ENCODE peak calls at places on chromosomes 4 and X, in six cellular contexts. P, V, G, L, S and X are unnamed samples.

GRCh38 chr4:161540265-161540664 is 623.5 kb downstream of the FSTL5 start:
- DNase-seq in P (no peak), V (no peak), G (peak; percentile 7), L (no peak), S (no peak), X (no peak)

GRCh38 chr4:86685401-86685800 is 91.3 kb downstream of the PTPN13 start:
- DNase-seq in P (no peak), V (no peak), G (no peak), L (no peak), S (no peak), X (no peak)

GRCh38 chr4:33104190-33104773 is 2384.1 kb downstream of the PCDH7 start:
- DNase-seq in P (no peak), V (no peak), G (peak; percentile 2), L (no peak), S (no peak), X (no peak)

GRCh38 chrX:130084651-130085237 is 25.6 kb downstream of the ELF4 start:
- DNase-seq in P (no peak), V (no peak), G (peak; percentile 90), L (no peak), S (no peak), X (no peak)

GRCh38 chr4:6910340-6910959 is 824 bp downstream of the TBC1D14 start:
- DNase-seq in P (no peak), V (no peak), G (no peak), L (no peak), S (peak; percentile 71), X (no peak)

GRCh38 chrX:49037883-49038475 is 5.2 kb downstream of the TFE3 start:
- DNase-seq in P (no peak), V (no peak), G (no peak), L (no peak), S (no peak), X (no peak)

GRCh38 chrX:49186125-49187027 is at the start of gene PRICKLE3:
- DNase-seq in P (peak; percentile 85), V (no peak), G (peak; percentile 87), L (peak; percentile 9), S (peak; percentile 91), X (peak; percentile 76)

GRCh38 chrX:104695593-104695992 is 129.6 kb downstream of the IL1RAPL2 start:
- DNase-seq in P (no peak), V (no peak), G (peak; percentile 8), L (no peak), S (no peak), X (no peak)

DNA sequence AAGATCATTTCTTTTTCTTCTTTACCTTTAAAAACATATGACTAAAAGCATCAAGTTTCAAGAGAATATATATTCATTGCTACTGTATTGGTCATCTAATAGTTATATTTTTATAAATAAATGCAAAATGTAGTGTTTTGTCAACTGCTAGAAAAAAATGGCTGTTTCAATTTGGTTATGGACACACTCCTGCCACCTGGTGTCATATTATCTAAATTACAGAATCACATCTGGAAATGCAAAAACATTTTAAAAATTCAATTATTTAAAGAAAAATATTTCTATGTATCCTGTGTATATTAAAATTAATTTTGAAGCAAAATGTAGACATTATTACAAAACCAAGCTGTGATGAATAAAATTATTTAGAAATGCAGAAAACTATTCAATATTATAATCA is 329.4 kb upstream of the PCDH18 start:
- DNase-seq in P (peak; percentile 25), V (no peak), G (no peak), L (no peak), S (no peak), X (no peak)
- TF ChIP-seq CTCF in P (peak; percentile 49), V (peak; percentile 4), G (peak; percentile 20), L (peak; percentile 46), S (peak; percentile 32), X (peak; percentile 69)

GRCh38 chr4:104901438-104901837 is 245.2 kb upstream of the TET2 start:
- DNase-seq in P (peak; percentile 4), V (no peak), G (peak; percentile 19), L (no peak), S (no peak), X (no peak)
- TF ChIP-seq CTCF in P (peak; percentile 4), V (no peak), G (no peak), L (no peak), S (no peak), X (no peak)

GRCh38 chrX:25015486-25016360 is at the start of gene ARX:
- DNase-seq in P (peak; percentile 96), V (no peak), G (peak; percentile 46), L (no peak), S (peak; percentile 55), X (peak; percentile 67)

GRCh38 chrX:25016361-25016671 is 551 bp upstream of the ARX start:
- DNase-seq in P (no peak), V (no peak), G (no peak), L (no peak), S (no peak), X (no peak)

GRCh38 chrX:25013593-25014365 is 2.0 kb downstream of the ARX start:
- DNase-seq in P (no peak), V (no peak), G (peak; percentile 44), L (no peak), S (no peak), X (no peak)

GRCh38 chrX:25012793-25013592 is 2.8 kb downstream of the ARX start:
- DNase-seq in P (no peak), V (no peak), G (peak; percentile 34), L (no peak), S (no peak), X (no peak)

DNA sequence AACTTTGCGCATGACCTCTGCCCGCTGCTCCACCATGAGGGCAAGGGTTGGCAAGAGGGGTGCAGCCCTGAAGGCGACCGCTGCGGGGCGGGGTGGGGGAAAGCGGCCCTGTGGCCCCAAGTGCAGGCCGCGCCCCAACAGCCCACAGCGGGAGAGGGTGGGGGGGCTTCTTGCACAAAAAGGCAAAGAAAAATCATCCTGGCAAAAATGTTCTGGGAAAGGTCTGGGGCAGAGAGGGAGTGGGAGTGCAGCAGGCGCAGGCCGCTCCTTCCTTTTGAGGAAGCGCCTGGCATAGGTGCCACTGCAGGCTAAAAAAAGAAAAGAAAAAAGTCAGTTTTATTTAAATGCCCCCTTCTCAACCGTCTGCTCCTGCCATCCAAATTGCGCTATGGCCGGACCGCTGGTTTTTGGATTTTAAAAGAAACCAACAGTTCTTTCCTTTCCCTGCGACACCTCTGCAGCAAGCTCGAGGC is 1.4 kb downstream of the ARX start:
- DNase-seq in P (no peak), V (no peak), G (no peak), L (no peak), S (no peak), X (no peak)
- TF ChIP-seq CTCF in P (no peak), V (no peak), G (no peak), L (no peak), S (no peak), X (no peak)

GRCh38 chr4:67327245-67327860 is 217.9 kb downstream of the CENPC start:
- DNase-seq in P (peak; percentile 81), V (no peak), G (peak; percentile 68), L (no peak), S (no peak), X (peak; percentile 70)

GRCh38 chr4:67333663-67334062 is 211.6 kb downstream of the CENPC start:
- DNase-seq in P (no peak), V (no peak), G (no peak), L (no peak), S (no peak), X (no peak)

GRCh38 chr4:67332627-67333026 is 212.7 kb downstream of the CENPC start:
- DNase-seq in P (no peak), V (no peak), G (peak; percentile 21), L (no peak), S (no peak), X (peak; percentile 20)
- TF ChIP-seq CTCF in P (peak; percentile 54), V (peak; percentile 23), G (peak; percentile 54), L (peak; percentile 47), S (peak; percentile 37), X (peak; percentile 77)

GRCh38 chr4:3318561-3319021 is 25.8 kb downstream of the RGS12 start:
- DNase-seq in P (peak; percentile 30), V (no peak), G (no peak), L (no peak), S (no peak), X (peak; percentile 60)
- TF ChIP-seq CTCF in P (no peak), V (no peak), G (no peak), L (peak; percentile 19), S (peak; percentile 12), X (peak; percentile 39)

GRCh38 chr4:152780267-152780811 is 585 bp downstream of the ARFIP1 start:
- DNase-seq in P (no peak), V (no peak), G (no peak), L (no peak), S (no peak), X (peak; percentile 36)

GRCh38 chr4:152784490-152785195 is 4.9 kb downstream of the ARFIP1 start:
- DNase-seq in P (no peak), V (no peak), G (no peak), L (no peak), S (no peak), X (no peak)

DNA sequence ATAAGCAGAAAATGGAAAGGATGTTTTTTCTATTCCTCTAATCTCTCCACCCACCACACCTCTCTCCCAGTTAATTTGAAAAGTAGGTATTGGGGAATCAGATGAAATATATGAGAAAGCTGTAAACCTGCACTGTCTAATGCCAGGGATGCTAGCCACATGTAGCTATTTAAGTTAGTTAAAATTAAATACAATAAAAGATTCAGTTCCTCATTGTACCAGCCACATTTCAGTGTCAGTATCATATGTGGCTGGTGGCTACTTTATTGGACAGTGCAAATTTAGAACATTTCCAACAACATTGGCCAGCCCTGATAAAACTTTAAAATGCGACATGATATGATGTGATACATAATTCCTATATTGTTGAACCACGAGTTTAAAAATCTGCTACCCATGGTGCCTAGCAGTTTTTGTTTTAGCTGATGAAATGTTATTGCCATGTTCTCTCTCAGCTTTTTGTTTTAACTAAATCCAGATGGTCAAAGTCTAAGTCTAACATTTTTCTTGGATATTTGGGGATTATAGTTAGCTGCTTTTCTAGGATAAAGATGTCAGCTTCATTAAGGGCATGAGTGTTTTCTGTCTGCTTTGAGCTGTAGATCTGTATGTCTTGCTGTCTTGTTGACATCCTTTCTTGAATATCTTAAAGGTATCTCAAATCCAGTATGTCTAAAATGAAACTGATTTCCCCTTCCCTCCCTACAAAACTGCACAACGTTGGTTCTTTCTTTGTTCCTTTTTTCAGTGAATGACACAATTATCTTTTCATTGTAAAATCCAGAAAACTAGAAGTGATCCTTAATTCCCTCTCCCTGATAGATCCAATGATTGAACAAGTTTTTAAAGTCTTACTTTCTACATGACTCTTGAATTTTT is 6.1 kb downstream of the ARFIP1 start:
- DNase-seq in P (no peak), V (no peak), G (no peak), L (no peak), S (no peak), X (no peak)
- TF ChIP-seq CTCF in P (no peak), V (no peak), G (no peak), L (no peak), S (no peak), X (no peak)

DNA sequence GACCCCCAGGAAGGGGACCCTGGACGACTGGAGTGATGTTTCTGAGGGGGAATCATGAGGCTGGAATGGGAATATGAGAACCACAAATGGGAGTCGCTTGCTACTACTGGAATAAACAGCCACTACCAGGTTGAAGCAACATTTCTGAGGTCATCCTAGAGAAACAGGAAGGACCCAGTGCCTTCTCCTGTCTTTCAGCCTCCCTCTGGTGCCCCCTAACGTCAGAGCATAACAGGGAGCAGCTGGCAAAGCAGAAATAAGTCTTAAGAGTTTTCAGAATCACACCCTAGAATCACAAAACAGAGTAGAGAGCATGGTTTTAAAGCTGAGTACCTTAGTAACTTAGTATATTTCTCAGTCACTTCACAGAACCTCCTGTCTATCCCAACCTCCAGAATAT is 347.8 kb upstream of the PITX2 start:
- DNase-seq in P (peak; percentile 69), V (no peak), G (peak; percentile 60), L (no peak), S (peak; percentile 35), X (peak; percentile 69)
- TF ChIP-seq CTCF in P (peak; percentile 59), V (peak; percentile 56), G (peak; percentile 65), L (peak; percentile 32), S (peak; percentile 34), X (peak; percentile 24)